ENCODE peak calls at places on chromosomes 1 and 21, in five cellular contexts. One of them, this sample, is unnamed.

GRCh38 chr1:158120254-158120653 is 60.4 kb upstream of the CD1D start:
- DNase-seq in activated CD4-positive, alpha-beta T cell treated with anti-CD3 and anti-CD28 coated beads, Interleukin-2, amount 10 ng/mL, durations not matched to agents 7 days and 5 days: no peak
- DNase-seq in choroid plexus epithelial cell: no peak
- DNase-seq in putamen: no peak
- DNase-seq in AG08396: no peak
- DNase-seq in this sample: no peak

GRCh38 chr1:227729144-227729880 is 5.8 kb downstream of the JMJD4 start:
- DNase-seq in activated CD4-positive, alpha-beta T cell treated with anti-CD3 and anti-CD28 coated beads, Interleukin-2, amount 10 ng/mL, durations not matched to agents 7 days and 5 days: no peak
- DNase-seq in AG08396: no peak
- DNase-seq in choroid plexus epithelial cell: no peak
- DNase-seq in putamen: no peak
- DNase-seq in this sample: no peak

GRCh38 chr1:92989253-92989652 is 28.0 kb upstream of the DIPK1A start:
- DNase-seq in activated CD4-positive, alpha-beta T cell treated with anti-CD3 and anti-CD28 coated beads, Interleukin-2, amount 10 ng/mL, durations not matched to agents 7 days and 5 days: no peak
- DNase-seq in choroid plexus epithelial cell: no peak
- DNase-seq in putamen: no peak
- DNase-seq in AG08396: no peak
- DNase-seq in this sample: no peak

GRCh38 chr21:35737899-35738341 is 322.4 kb downstream of the SETD4 start:
- DNase-seq in putamen: peak; percentile 13
- DNase-seq in AG08396: peak; percentile 11
- DNase-seq in choroid plexus epithelial cell: peak; percentile 73
- DNase-seq in activated CD4-positive, alpha-beta T cell treated with anti-CD3 and anti-CD28 coated beads, Interleukin-2, amount 10 ng/mL, durations not matched to agents 7 days and 5 days: no peak
- DNase-seq in this sample: no peak

GRCh38 chr1:186925881-186926676 is 97.3 kb downstream of the PLA2G4A start:
- DNase-seq in AG08396: no peak
- DNase-seq in putamen: no peak
- DNase-seq in activated CD4-positive, alpha-beta T cell treated with anti-CD3 and anti-CD28 coated beads, Interleukin-2, amount 10 ng/mL, durations not matched to agents 7 days and 5 days: no peak
- DNase-seq in choroid plexus epithelial cell: peak; percentile 52
- DNase-seq in this sample: no peak

GRCh38 chr1:172507741-172508140 is 25.2 kb upstream of the SUCO start:
- DNase-seq in choroid plexus epithelial cell: no peak
- DNase-seq in activated CD4-positive, alpha-beta T cell treated with anti-CD3 and anti-CD28 coated beads, Interleukin-2, amount 10 ng/mL, durations not matched to agents 7 days and 5 days: no peak
- DNase-seq in AG08396: no peak
- DNase-seq in putamen: no peak
- DNase-seq in this sample: no peak

GRCh38 chr1:93827633-93828436 is 51.2 kb downstream of the DNTTIP2 start:
- DNase-seq in AG08396: no peak
- DNase-seq in activated CD4-positive, alpha-beta T cell treated with anti-CD3 and anti-CD28 coated beads, Interleukin-2, amount 10 ng/mL, durations not matched to agents 7 days and 5 days: no peak
- DNase-seq in putamen: no peak
- DNase-seq in choroid plexus epithelial cell: no peak
- DNase-seq in this sample: no peak

GRCh38 chr1:147547065-147547464 is 5.8 kb downstream of the BCL9 start:
- DNase-seq in AG08396: no peak
- DNase-seq in choroid plexus epithelial cell: no peak
- DNase-seq in putamen: no peak
- DNase-seq in activated CD4-positive, alpha-beta T cell treated with anti-CD3 and anti-CD28 coated beads, Interleukin-2, amount 10 ng/mL, durations not matched to agents 7 days and 5 days: no peak
- DNase-seq in this sample: no peak

GRCh38 chr1:199336745-199337640 is 690.5 kb upstream of the NR5A2 start:
- DNase-seq in AG08396: no peak
- DNase-seq in choroid plexus epithelial cell: no peak
- DNase-seq in putamen: no peak
- DNase-seq in activated CD4-positive, alpha-beta T cell treated with anti-CD3 and anti-CD28 coated beads, Interleukin-2, amount 10 ng/mL, durations not matched to agents 7 days and 5 days: no peak
- DNase-seq in this sample: no peak

GRCh38 chr1:110879758-110880606 is 7.0 kb downstream of the CD53 start:
- DNase-seq in putamen: no peak
- DNase-seq in activated CD4-positive, alpha-beta T cell treated with anti-CD3 and anti-CD28 coated beads, Interleukin-2, amount 10 ng/mL, durations not matched to agents 7 days and 5 days: peak; percentile 76
- DNase-seq in choroid plexus epithelial cell: no peak
- DNase-seq in AG08396: no peak
- DNase-seq in this sample: no peak

GRCh38 chr1:240194120-240194519 is 102.4 kb downstream of the FMN2 start:
- DNase-seq in AG08396: peak; percentile 19
- DNase-seq in activated CD4-positive, alpha-beta T cell treated with anti-CD3 and anti-CD28 coated beads, Interleukin-2, amount 10 ng/mL, durations not matched to agents 7 days and 5 days: no peak
- DNase-seq in choroid plexus epithelial cell: no peak
- DNase-seq in putamen: no peak
- DNase-seq in this sample: no peak

GRCh38 chr1:100769323-100769722 is 49.8 kb downstream of the VCAM1 start:
- DNase-seq in putamen: no peak
- DNase-seq in choroid plexus epithelial cell: no peak
- DNase-seq in activated CD4-positive, alpha-beta T cell treated with anti-CD3 and anti-CD28 coated beads, Interleukin-2, amount 10 ng/mL, durations not matched to agents 7 days and 5 days: no peak
- DNase-seq in AG08396: no peak
- DNase-seq in this sample: no peak

GRCh38 chr1:221522440-221523050 is 219.3 kb downstream of the DUSP10 start:
- DNase-seq in activated CD4-positive, alpha-beta T cell treated with anti-CD3 and anti-CD28 coated beads, Interleukin-2, amount 10 ng/mL, durations not matched to agents 7 days and 5 days: no peak
- DNase-seq in putamen: no peak
- DNase-seq in choroid plexus epithelial cell: peak; percentile 24
- DNase-seq in AG08396: no peak
- DNase-seq in this sample: no peak

This sample was measured in lung microvascular endothelial cell.